ENCODE peak calls at places on chromosomes 16 and 17, in nine cellular contexts. P is lung; E is pancreas; U is psoas muscle; I is CD8-positive, alpha-beta memory T cell; R is H1; V is tibial artery; N is IMR-90; G is iPS DF 6.9. J is an unnamed sample. For H3K4me1, the result is how much of the 10 kb centered on the place peaks cover.

GRCh38 chr16:9647981-9648701 is 534.1 kb downstream of the GRIN2A start:
- DNase-seq in I (no peak), R (peak), G (no peak), U (no peak), P (no peak), V (no peak), N (no peak), E (peak), J (peak)

GRCh38 chr16:22373662-22374310 is 633 bp downstream of the CDR2 start:
- DNase-seq in E (peak), P (peak), N (no peak), U (peak), I (peak), R (no peak), V (peak), G (no peak), J (peak)

GRCh38 chr17:41967921-41968578 is 1.5 kb downstream of the CNP start:
- DNase-seq in N (no peak), E (no peak), P (no peak), U (peak), G (no peak), R (no peak), I (no peak), V (no peak), J (no peak)

GRCh38 chr17:35947156-35947585 is 3.7 kb upstream of the LYZL6 start:
- DNase-seq in R (peak), U (no peak), E (peak), I (peak), V (no peak), G (no peak), P (peak), N (peak), J (peak)

GRCh38 chr16:66264311-66265105 is 102.0 kb upstream of the CDH5 start:
- DNase-seq in V (no peak), U (no peak), G (no peak), P (no peak), E (no peak), I (no peak), R (no peak), N (no peak), J (no peak)

GRCh38 chr17:65055280-65055707 is 1.2 kb downstream of the GNA13 start:
- DNase-seq in U (no peak), P (no peak), I (peak), E (no peak), V (no peak), R (no peak), N (no peak), G (no peak), J (no peak)

GRCh38 chr16:84190731-84191388 is at the start of gene ADAD2:
- DNase-seq in V (no peak), P (no peak), U (no peak), N (no peak), E (no peak), G (peak), R (peak), I (no peak), J (peak)

GRCh38 chr16:81558444-81559175 is 114.0 kb downstream of the CMIP start:
- DNase-seq in G (no peak), U (no peak), N (no peak), V (no peak), E (peak), P (peak), I (no peak), R (no peak), J (no peak)

GRCh38 chr17:48457080-48457836 is 27.2 kb upstream of the SKAP1 start:
- DNase-seq in U (peak), I (peak), V (no peak), E (peak), P (peak), G (no peak), N (peak), R (peak), J (peak)

GRCh38 chr17:37447641-37448040 is 41.0 kb downstream of the TADA2A start:
- DNase-seq in P (no peak), I (no peak), G (no peak), E (no peak), N (peak), R (no peak), V (no peak), U (no peak), J (no peak)

GRCh38 chr16:85929259-85929704 is 30.3 kb downstream of the IRF8 start:
- DNase-seq in I (no peak), P (no peak), E (no peak), R (no peak), U (no peak), N (no peak), G (no peak), V (no peak), J (no peak)

GRCh38 chr16:19757762-19758595 is 39.9 kb downstream of the IQCK start:
- DNase-seq in V (no peak), E (no peak), P (no peak), G (no peak), U (no peak), N (peak), R (no peak), I (no peak), J (no peak)

GRCh38 chr17:41481051-41481450 is at the start of gene KRT35:
- DNase-seq in N (no peak), G (no peak), V (no peak), I (no peak), E (no peak), R (no peak), P (no peak), U (no peak), J (no peak)

GRCh38 chr17:32208436-32208835 is 57.2 kb upstream of the RHBDL3 start:
- DNase-seq in E (no peak), I (no peak), R (no peak), U (no peak), V (no peak), G (no peak), P (no peak), N (no peak), J (no peak)
- H3K4me1 ChIP-seq in E (under half), I (under half), R (under half), U (under half), V (under half), G (under half), P (under half), N (under half), J (under half)

GRCh38 chr16:56988161-56988947 is 1.0 kb upstream of the NLRC5 start:
- DNase-seq in E (no peak), V (no peak), I (no peak), R (no peak), N (peak), U (no peak), G (no peak), P (no peak), J (no peak)
- H3K4me1 ChIP-seq in E (under half), V (under half), I (half or more), R (under half), N (under half), U (under half), G (under half), P (under half), J (under half)

GRCh38 chr17:43401293-43401692 is 2.5 kb downstream of the ARL4D start:
- DNase-seq in I (no peak), G (no peak), N (peak), E (no peak), R (no peak), P (no peak), U (no peak), V (peak), J (no peak)
- H3K4me1 ChIP-seq in I (under half), G (under half), N (under half), E (under half), R (under half), P (under half), U (under half), V (under half), J (under half)

DNA sequence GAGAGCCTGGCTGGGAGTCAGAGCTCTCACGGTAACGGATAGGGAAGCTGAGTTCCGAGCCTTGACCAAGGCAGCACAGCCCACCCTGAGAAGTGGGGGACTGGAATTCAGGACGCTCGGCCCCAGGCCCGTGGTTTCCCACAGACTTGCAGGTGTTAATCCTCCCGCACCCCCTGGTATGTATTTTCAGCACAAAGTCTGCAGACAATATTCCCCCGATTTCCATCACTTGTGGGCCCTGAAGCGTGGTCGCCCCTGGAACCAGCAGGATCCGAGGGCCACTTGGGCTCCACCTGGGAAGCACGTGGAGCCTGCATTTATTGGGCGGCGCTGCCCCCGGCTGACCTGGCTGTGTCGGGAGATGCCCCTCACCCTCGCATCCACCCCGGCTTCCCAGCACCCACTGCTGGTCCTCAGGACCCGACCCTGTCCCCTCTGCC is 60.2 kb downstream of the WSB1 start:
- DNase-seq in G (no peak), I (no peak), N (no peak), R (no peak), E (no peak), U (no peak), V (no peak), P (no peak), J (peak)
- H3K4me1 ChIP-seq in G (under half), I (under half), N (under half), R (under half), E (under half), U (under half), V (under half), P (under half), J (under half)

J was measured in HAP-1.